ENCODE peak calls at places on chromosomes 12 and 14, in four cellular contexts. B is adipocyte, N is HCT116, J is fibroblast of lung. G is an unnamed sample. For H3K4me1, the result is how much of the 10 kb centered on the place peaks cover.

GRCh38 chr12:81206425-81206824 is 128.5 kb downstream of the ACSS3 start:
- DNase-seq in B (no peak), J (no peak), N (no peak), G (no peak)

GRCh38 chr14:105508069-105508468 is 17.0 kb downstream of the TEDC1 start:
- DNase-seq in N (no peak), J (no peak), B (no peak), G (no peak)

GRCh38 chr12:47102845-47103666 is 23.3 kb upstream of the AMIGO2 start:
- DNase-seq in N (no peak), B (no peak), J (peak), G (no peak)

GRCh38 chr12:44812062-44812461 is 64.1 kb downstream of the NELL2 start:
- DNase-seq in N (peak), J (no peak), B (no peak), G (no peak)

GRCh38 chr12:1465990-1466389 is 128.4 kb downstream of the FBXL14 start:
- DNase-seq in N (no peak), B (no peak), J (no peak), G (no peak)

GRCh38 chr14:51444381-51445000 is 204.4 kb downstream of the TMX1 start:
- DNase-seq in J (no peak), B (no peak), N (no peak), G (no peak)

GRCh38 chr14:64952598-64953309 is 10.2 kb upstream of the GPX2 start:
- DNase-seq in J (no peak), B (no peak), N (no peak), G (no peak)

GRCh38 chr14:35558680-35559079 is 24.7 kb downstream of the INSM2 start:
- DNase-seq in N (no peak), J (no peak), B (no peak), G (no peak)

GRCh38 chr14:66099451-66099850 is 386.7 kb upstream of the CCDC196 start:
- DNase-seq in B (no peak), J (no peak), N (no peak), G (no peak)

GRCh38 chr12:67909091-67909531 is 80.1 kb upstream of the IFNG-AS1 start:
- DNase-seq in N (no peak), J (peak), B (peak), G (no peak)

GRCh38 chr14:55416866-55417265 is 5.2 kb upstream of the ATG14 start:
- DNase-seq in N (peak), J (no peak), B (peak), G (no peak)

GRCh38 chr12:64571346-64571745 is 38.9 kb upstream of the RASSF3 start:
- DNase-seq in B (no peak), J (no peak), N (no peak), G (no peak)

GRCh38 chr14:77844802-77845201 is 44.9 kb downstream of the ADCK1 start:
- DNase-seq in N (no peak), J (no peak), B (no peak), G (no peak)
- H3K4me1 ChIP-seq in N (under half), J (under half), B (under half), G (under half)

GRCh38 chr14:61419201-61419600 is 97.8 kb downstream of the PRKCH start:
- DNase-seq in J (no peak), N (no peak), B (no peak), G (no peak)
- H3K4me1 ChIP-seq in J (under half), N (under half), B (under half), G (under half)

GRCh38 chr14:32081901-32082300 is 4.8 kb downstream of the ARHGAP5 start:
- DNase-seq in B (no peak), J (no peak), N (no peak), G (no peak)
- H3K4me1 ChIP-seq in B (under half), J (under half), N (half or more), G (under half)

DNA sequence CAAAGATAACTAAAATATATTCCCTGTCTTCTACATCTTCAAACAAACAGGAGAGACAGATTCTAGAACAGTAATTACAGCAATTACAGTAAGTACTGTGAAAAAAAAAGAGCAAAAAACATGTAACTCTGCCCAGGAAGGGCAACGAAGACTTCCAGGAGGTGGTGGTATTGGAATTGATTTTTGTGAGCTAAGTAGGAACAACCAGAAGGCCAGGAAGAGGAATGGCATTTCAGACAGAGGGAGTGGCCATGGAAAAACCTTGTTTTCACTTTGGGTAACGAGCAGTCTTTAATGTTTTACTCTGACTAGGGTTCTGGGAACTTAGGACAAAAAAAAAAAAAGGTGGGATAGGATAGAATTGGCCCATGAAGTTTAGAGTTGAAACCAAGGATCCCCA is 196.3 kb upstream of the PLEKHG7 start:
- DNase-seq in J (no peak), N (no peak), B (peak), G (no peak)
- H3K4me1 ChIP-seq in J (under half), N (under half), B (under half), G (under half)

GRCh38 chr12:107513636-107514400 is 171.8 kb upstream of the PWP1 start:
- DNase-seq in B (no peak), J (no peak), N (no peak), G (no peak)

GRCh38 chr12:107514887-107515445 is 170.6 kb upstream of the PWP1 start:
- DNase-seq in J (peak), B (peak), N (no peak), G (no peak)

GRCh38 chr12:107511292-107511691 is 174.3 kb upstream of the PWP1 start:
- DNase-seq in N (no peak), J (peak), B (no peak), G (no peak)

GRCh38 chr12:107513184-107513583 is 172.4 kb upstream of the PWP1 start:
- DNase-seq in B (no peak), N (no peak), J (no peak), G (no peak)

DNA sequence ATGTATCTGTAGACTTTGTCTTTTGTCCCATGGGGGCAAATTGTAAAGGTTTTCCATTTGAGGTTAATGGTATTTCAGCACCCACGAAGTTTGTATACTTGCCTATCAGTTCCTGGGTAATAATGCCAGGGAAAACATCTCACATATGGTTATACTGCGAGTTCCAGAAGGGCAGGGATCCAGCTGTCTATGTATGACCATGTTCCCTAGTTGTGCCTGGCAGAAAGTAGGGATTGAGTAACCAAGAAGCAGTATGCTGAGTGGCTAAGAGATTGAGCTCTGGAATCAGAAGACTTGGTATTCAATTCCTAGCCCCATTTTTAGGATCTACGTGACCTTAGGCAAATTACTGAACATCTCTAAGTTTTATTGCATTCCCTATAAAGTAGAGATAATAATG is 173.2 kb upstream of the PWP1 start:
- DNase-seq in N (no peak), B (peak), J (peak), G (no peak)
- H3K4me1 ChIP-seq in N (under half), B (half or more), J (under half), G (under half)

GRCh38 chr14:68576496-68577244 is 216.2 kb downstream of the ZFP36L1 start:
- DNase-seq in J (peak), N (peak), B (peak), G (no peak)
- H3K4me1 ChIP-seq in J (under half), N (half or more), B (under half), G (under half)

DNA sequence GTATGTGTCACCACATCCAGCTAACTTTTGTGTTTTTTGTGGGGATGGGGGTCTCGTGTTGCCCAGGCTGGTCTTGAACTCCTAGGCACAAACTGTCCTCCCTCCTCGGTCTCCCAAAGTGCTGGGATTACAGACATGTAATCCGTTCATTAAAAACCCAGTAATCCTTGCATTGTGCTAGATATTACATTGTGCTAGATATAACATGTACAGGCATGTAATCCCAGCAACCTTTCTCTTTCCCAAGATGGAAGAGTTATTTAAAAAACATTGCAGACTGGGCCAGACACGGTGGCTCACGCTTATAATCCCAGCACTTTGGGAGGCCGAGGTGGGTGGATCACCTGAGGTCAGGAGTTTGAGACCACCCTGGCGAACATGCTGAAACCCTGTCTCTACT is 19.7 kb downstream of the ELK3 start:
- DNase-seq in N (no peak), B (no peak), J (no peak), G (no peak)
- H3K4me1 ChIP-seq in N (under half), B (under half), J (under half), G (under half)

DNA sequence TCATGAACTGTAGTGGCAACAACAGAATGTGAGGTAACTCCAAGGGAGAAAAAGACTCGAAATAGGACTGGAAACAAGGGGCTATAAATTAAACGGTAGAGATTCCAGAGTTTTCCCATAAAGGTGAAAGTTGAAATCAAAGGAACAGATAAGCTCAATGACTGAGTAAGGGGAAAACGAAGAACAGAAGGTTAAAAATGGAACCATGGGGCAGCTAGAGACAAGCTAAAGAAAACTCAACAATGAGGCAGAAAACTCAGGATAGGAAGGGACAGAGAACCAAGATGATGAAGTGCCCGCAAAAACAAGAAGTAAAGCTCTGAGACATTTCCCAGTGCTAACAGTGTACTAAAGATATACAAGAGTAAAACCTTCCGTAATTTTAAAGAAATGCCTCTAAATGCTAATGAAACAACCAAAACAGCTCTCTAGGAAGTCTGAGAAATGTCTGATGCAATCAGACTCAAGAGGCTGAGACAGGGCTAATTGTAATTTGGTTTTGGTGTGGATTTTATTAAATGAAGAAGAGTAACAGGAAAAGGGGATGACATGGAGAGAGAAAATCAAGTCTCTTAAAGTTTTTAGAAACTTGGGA is 69.9 kb downstream of the PPP2R5E start:
- DNase-seq in N (no peak), B (peak), J (peak), G (no peak)
- H3K4me1 ChIP-seq in N (half or more), B (under half), J (under half), G (under half)

DNA sequence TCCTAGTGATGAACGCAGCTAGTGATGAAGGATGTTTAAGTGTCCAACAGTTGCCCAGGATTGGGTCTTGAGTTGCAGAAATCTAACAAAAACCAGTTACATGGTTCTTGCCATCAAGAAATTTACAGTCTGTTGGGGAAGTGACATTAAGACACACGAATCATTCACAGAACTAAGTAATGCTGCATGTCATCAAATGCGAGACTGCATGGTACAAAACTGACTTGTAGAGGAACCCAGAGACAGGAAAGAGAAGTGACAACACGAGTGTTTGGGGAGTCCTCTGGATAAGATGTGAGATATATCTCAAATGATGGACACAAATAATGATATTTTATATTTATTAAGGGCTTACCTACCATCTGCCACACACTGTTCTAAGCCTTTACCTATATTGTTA is 6.1 kb upstream of the SYNE3 start:
- DNase-seq in N (no peak), J (no peak), B (no peak), G (no peak)
- H3K4me1 ChIP-seq in N (half or more), J (under half), B (half or more), G (under half)

GRCh38 chr14:28635387-28635786 is 131.2 kb upstream of the FOXG1 start:
- DNase-seq in B (peak), J (peak), N (peak), G (no peak)

GRCh38 chr14:28629328-28630004 is 137.1 kb upstream of the FOXG1 start:
- DNase-seq in J (no peak), N (no peak), B (peak), G (no peak)

GRCh38 chr14:28626780-28627179 is 139.8 kb upstream of the FOXG1 start:
- DNase-seq in N (no peak), J (no peak), B (no peak), G (no peak)

GRCh38 chr14:28630100-28630499 is 136.5 kb upstream of the FOXG1 start:
- DNase-seq in J (no peak), N (no peak), B (no peak), G (no peak)
- H3K4me1 ChIP-seq in J (under half), N (under half), B (under half), G (under half)

G was measured in right cardiac atrium.